ENCODE peak calls at places on chromosome 4, in six cellular contexts. G is lung, J is cardiac muscle cell, M is transverse colon, P is esophagus squamous epithelium, B is ovary. T is an unnamed sample. For H3K36me3, the result is how much of the 10 kb centered on the place peaks cover.

GRCh38 chr4:89365375-89366170 is 58.0 kb upstream of the GPRIN3 start:
- DNase-seq in B (no peak), M (no peak), G (no peak), P (no peak), J (no peak), T (no peak)

GRCh38 chr4:154329939-154330338 is 161.7 kb downstream of the DCHS2 start:
- DNase-seq in J (no peak), G (no peak), B (no peak), P (no peak), M (peak), T (no peak)

GRCh38 chr4:113289736-113290135 is 240.3 kb downstream of the ANK2 start:
- DNase-seq in B (no peak), G (no peak), M (no peak), J (no peak), P (no peak), T (no peak)

GRCh38 chr4:2933566-2934076 is 29.6 kb downstream of the NOP14 start:
- DNase-seq in J (no peak), B (peak), M (no peak), G (no peak), P (no peak), T (no peak)

GRCh38 chr4:112361181-112361791 is 64.1 kb downstream of the ALPK1 start:
- DNase-seq in M (no peak), G (no peak), J (no peak), B (no peak), P (no peak), T (no peak)

GRCh38 chr4:76748649-76749048 is 149.3 kb downstream of the SOWAHB start:
- DNase-seq in J (no peak), M (peak), P (no peak), B (no peak), G (no peak), T (no peak)

GRCh38 chr4:184951668-184952160 is 66.6 kb upstream of the HELT start:
- DNase-seq in G (no peak), B (no peak), J (no peak), P (no peak), M (no peak), T (no peak)

GRCh38 chr4:17869327-17869726 is 58.5 kb downstream of the NCAPG start:
- DNase-seq in G (no peak), M (no peak), J (no peak), P (no peak), B (no peak), T (no peak)

GRCh38 chr4:184295206-184295605 is 77.5 kb upstream of the ENPP6 start:
- DNase-seq in M (no peak), J (no peak), P (no peak), B (no peak), G (no peak), T (no peak)

GRCh38 chr4:184932343-184932742 is 85.9 kb upstream of the HELT start:
- DNase-seq in J (peak), B (no peak), M (no peak), G (no peak), P (no peak), T (no peak)

GRCh38 chr4:102554482-102554881 is 53.3 kb downstream of the NFKB1 start:
- DNase-seq in G (no peak), M (peak), P (no peak), B (no peak), J (no peak), T (peak)

GRCh38 chr4:137794779-137795178 is 262.5 kb upstream of the PCDH18 start:
- DNase-seq in J (no peak), M (no peak), P (no peak), B (no peak), G (no peak), T (no peak)

GRCh38 chr4:128228021-128228571 is 59.5 kb downstream of the PGRMC2 start:
- DNase-seq in B (no peak), M (no peak), G (no peak), P (no peak), J (no peak), T (no peak)

DNA sequence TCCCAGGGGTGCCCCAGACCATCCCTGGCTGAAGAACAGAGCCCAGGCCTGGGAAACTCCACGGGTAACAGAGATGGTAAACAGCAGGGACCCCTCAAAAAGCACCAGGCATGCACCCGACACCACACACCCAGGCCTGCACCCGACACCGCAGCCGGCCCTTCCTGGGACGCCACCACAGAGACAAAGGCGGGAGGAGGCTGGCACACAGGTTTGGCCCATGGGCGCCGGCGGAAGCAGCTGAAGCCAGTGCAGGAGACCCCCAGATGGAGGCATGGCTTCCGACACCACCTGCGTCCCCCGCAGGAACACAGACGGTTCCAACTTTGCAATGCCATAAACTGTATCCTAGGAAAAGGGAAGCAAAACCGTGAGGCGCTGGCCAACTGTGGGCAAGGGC is 22.3 kb downstream of the CTBP1 start:
- DNase-seq in P (no peak), B (no peak), M (no peak), G (no peak), J (no peak), T (no peak)
- H3K36me3 ChIP-seq in P (half or more), B (under half), M (under half), G (under half), J (under half), T (half or more)

DNA sequence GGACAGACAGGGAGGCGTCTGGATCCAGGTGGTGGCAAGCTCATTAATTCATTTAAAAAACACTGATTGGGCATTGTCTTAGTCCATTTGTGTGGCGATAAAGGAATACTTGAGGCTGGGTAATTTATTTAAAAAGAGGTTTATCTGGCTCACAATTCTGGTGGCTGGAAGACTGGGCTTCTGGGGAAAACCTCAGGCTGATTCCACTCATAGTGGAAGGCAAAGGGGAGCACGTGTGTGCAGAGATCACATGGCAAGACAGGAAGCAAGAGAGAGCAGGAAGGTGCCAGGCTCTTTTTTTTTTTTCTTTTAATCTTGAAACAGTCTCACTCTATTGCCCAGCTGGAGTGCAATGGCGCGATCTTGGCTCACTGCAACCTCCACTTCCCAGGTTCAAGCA is 100.2 kb upstream of the METTL14 start:
- DNase-seq in M (no peak), J (no peak), P (no peak), B (no peak), G (no peak), T (no peak)
- TF ChIP-seq CTCF in M (no peak), J (no peak), P (no peak), B (no peak), G (no peak), T (no peak)

GRCh38 chr4:84622959-84623358 is 40.0 kb downstream of the CDS1 start:
- DNase-seq in J (no peak), G (no peak), M (no peak), P (no peak), B (no peak), T (no peak)

DNA sequence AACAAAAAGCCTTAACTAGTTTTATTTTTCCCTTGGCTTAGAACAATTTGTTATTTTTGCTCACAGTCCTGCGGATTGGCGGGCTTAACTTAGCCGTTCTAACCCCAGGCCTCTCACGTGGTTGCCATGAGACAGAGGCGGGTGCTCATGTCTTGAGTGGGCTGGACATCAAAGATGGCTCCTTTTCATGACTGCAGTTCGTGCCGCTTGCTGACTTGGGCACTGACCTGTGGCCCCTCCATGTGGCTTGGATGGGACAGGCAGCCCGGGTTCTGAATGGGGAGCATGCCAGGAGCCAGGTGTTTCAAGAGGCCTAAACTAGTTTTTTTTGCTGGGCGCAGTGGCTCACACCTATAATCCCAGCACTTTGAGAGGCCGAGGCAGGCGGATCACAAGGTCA is 40.7 kb downstream of the CDS1 start:
- DNase-seq in M (no peak), G (no peak), P (no peak), J (no peak), B (no peak), T (no peak)
- H3K36me3 ChIP-seq in M (under half), G (under half), P (half or more), J (under half), B (under half), T (under half)

GRCh38 chr4:123921339-123921738 is 524.7 kb downstream of the SPRY1 start:
- DNase-seq in G (no peak), M (no peak), J (no peak), B (no peak), P (no peak), T (no peak)
- TF ChIP-seq CTCF in G (no peak), M (no peak), J (no peak), B (no peak), P (no peak), T (no peak)

DNA sequence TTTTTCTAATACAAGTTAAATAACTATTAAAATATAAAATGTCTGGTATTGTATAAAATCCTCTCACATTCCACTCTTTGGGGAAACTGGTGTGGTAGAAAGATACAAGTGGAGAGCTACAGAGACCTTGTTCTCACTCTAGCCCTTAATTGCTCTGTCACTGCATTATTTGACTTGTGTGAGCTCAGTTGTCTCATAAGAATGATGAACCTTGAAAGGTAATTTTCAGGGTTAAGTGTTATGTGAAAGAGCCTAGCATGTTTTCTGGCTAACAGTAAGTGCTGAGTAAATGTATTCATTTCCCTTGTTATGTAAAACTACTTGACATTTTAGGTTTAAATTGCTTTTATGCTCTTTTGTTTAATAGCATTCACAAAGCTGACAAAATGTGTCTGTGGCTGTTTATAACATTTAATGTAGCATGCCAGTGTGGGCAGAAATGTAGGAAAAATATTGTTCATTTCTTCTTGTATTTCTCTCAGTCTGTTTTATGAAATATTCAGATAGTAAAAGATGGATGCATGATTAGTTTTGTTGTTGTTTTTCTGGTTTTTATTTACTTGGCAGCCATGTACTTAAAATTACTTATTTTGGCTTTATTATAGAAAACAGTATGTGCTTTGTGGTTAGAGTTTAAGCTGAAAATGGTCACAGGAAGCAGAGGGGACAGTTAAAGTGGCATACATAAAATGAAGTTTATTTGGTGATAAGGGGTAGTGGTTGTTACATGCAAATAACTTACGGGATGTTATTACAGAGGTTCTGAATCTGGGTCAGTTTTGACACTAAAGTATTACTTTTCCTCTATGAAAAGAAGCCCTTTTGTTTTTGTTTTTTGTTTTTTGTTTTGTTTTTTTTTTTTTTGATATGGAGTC is 29.2 kb downstream of the SLAIN2 start:
- DNase-seq in G (no peak), P (no peak), B (no peak), M (no peak), J (no peak), T (no peak)
- H3K36me3 ChIP-seq in G (under half), P (under half), B (under half), M (under half), J (under half), T (under half)

GRCh38 chr4:5757954-5758353 is 47.0 kb downstream of the EVC start:
- DNase-seq in P (no peak), M (no peak), G (no peak), J (no peak), B (no peak), T (peak)
- TF ChIP-seq CTCF in P (no peak), M (no peak), G (no peak), J (no peak), B (no peak), T (no peak)

GRCh38 chr4:1310796-1311715 is 21.4 kb downstream of the MAEA start:
- DNase-seq in B (peak), J (no peak), M (no peak), G (no peak), P (no peak), T (no peak)

GRCh38 chr4:1315838-1316536 is 26.3 kb downstream of the MAEA start:
- DNase-seq in B (no peak), M (no peak), J (no peak), P (no peak), G (no peak), T (no peak)

GRCh38 chr4:1310031-1310795 is 20.5 kb downstream of the MAEA start:
- DNase-seq in B (no peak), G (no peak), P (no peak), J (no peak), M (no peak), T (no peak)

GRCh38 chr4:1315306-1315705 is 25.6 kb downstream of the MAEA start:
- DNase-seq in M (no peak), P (no peak), G (no peak), J (no peak), B (no peak), T (no peak)

GRCh38 chr4:1312821-1313640 is 23.3 kb downstream of the MAEA start:
- DNase-seq in P (no peak), M (no peak), B (no peak), G (no peak), J (no peak), T (no peak)
- H3K36me3 ChIP-seq in P (half or more), M (under half), B (under half), G (under half), J (under half), T (half or more)

GRCh38 chr4:159256037-159256436 is 153.2 kb downstream of the RAPGEF2 start:
- DNase-seq in J (no peak), M (no peak), B (no peak), P (no peak), G (no peak), T (no peak)

GRCh38 chr4:159248383-159249178 is 145.7 kb downstream of the RAPGEF2 start:
- DNase-seq in B (no peak), M (no peak), P (no peak), J (peak), G (no peak), T (no peak)

GRCh38 chr4:159252491-159252890 is 149.6 kb downstream of the RAPGEF2 start:
- DNase-seq in M (no peak), G (no peak), B (no peak), J (peak), P (no peak), T (no peak)

DNA sequence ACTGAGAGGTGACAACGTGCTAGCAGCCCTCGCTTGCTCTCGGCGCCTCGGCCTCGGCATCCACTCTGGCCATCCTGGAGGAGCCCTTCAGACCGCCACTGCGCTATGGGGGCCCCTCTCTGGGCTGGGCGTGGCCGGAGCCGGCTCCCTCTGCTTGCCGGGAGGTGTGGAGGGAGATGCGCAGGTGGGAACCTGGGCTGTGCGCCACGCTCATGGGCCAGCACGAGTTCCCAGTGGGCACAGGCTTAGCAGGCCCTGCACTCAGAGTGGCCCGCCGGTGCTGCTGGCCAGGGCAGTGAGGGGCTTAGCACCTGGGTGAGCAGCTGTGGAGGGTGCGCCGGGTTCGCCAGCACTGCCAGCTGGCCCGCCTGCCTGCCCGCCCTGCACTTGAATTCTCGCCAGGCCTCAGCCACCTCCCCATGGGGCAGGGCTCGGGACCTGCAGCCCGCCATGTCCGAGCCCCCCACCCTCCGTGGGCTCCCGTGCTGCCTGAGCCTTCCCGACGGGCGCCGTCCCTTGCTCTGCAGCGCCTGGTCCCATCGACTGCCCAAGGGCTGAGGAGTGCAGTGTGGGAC is 148.0 kb downstream of the RAPGEF2 start:
- DNase-seq in G (no peak), P (no peak), J (no peak), M (no peak), B (no peak), T (peak)
- TF ChIP-seq CTCF in G (no peak), P (no peak), J (no peak), M (no peak), B (no peak), T (no peak)

GRCh38 chr4:6607368-6608050 is 32.5 kb downstream of the MAN2B2 start:
- DNase-seq in B (no peak), M (no peak), J (no peak), P (no peak), G (no peak), T (no peak)
- H3K36me3 ChIP-seq in B (under half), M (under half), J (under half), P (half or more), G (under half), T (half or more)

GRCh38 chr4:25667931-25668557 is 12.4 kb downstream of the SLC34A2 start:
- DNase-seq in P (no peak), J (peak), G (no peak), M (peak), B (no peak), T (no peak)
- TF ChIP-seq CTCF in P (no peak), J (no peak), G (no peak), M (no peak), B (no peak), T (no peak)

T was measured in tibial artery.